ENCODE peak calls at places on chromosomes 6 and 20, in ten cellular contexts. V is fibroblast of the aortic adventitia, C is GM23338, O is hepatocyte, S is brain microvascular endothelial cell, A is A549, N is foreskin fibroblast, X is NB4, T is neural progenitor cell, I is osteoblast. F is an unnamed sample.
A peak's percentile ranks its signal among the peaks of the same experiment; 100 is the strongest.

GRCh38 chr20:41175727-41176330 is 38.5 kb downstream of the PLCG1 start:
- DNase-seq in T (no peak), I (no peak), S (no peak), C (no peak), A (no peak), O (no peak), X (no peak), V (no peak), N (no peak), F (no peak)

GRCh38 chr6:33904050-33904827 is 100.4 kb upstream of the MLN start:
- DNase-seq in S (no peak), I (no peak), V (no peak), C (no peak), N (no peak), T (peak; percentile 38), O (no peak), A (no peak), X (peak; percentile 38), F (no peak)

GRCh38 chr6:142361765-142362540 is 60.1 kb downstream of the ADGRG6 start:
- DNase-seq in C (no peak), I (peak; percentile 57), V (peak; percentile 88), A (peak; percentile 78), S (peak; percentile 58), O (peak; percentile 60), T (no peak), X (no peak), N (peak; percentile 68), F (peak; percentile 83)

GRCh38 chr6:51450248-51450957 is 631.7 kb downstream of the TFAP2B start:
- DNase-seq in S (no peak), V (no peak), I (no peak), N (no peak), T (peak; percentile 10), O (no peak), X (no peak), C (no peak), A (no peak), F (no peak)

GRCh38 chr6:145705561-145705960 is 29.8 kb downstream of the EPM2A start:
- DNase-seq in O (no peak), S (peak; percentile 59), T (no peak), X (peak; percentile 78), N (peak; percentile 48), V (peak; percentile 72), I (no peak), C (no peak), A (no peak), F (peak; percentile 14)

GRCh38 chr20:39534846-39535245 is 572.7 kb downstream of the DHX35 start:
- DNase-seq in V (no peak), I (no peak), N (no peak), X (no peak), A (no peak), T (no peak), C (peak; percentile 11), S (no peak), O (no peak), F (no peak)

GRCh38 chr6:153024401-153025017 is 22.0 kb upstream of the MTRF1L start:
- DNase-seq in N (peak; percentile 30), T (peak; percentile 74), C (peak; percentile 87), S (peak; percentile 71), V (peak; percentile 72), A (peak; percentile 47), O (peak; percentile 78), X (peak; percentile 72), I (no peak), F (no peak)

GRCh38 chr6:19851273-19852089 is 14.3 kb downstream of the ID4 start:
- DNase-seq in A (peak; percentile 72), C (peak; percentile 87), N (peak; percentile 53), O (peak; percentile 84), I (peak; percentile 99), V (peak; percentile 89), T (peak; percentile 82), S (peak; percentile 81), X (peak; percentile 43), F (peak; percentile 64)

GRCh38 chr20:2301164-2301622 is 5.4 kb downstream of the TGM3 start:
- DNase-seq in I (no peak), N (peak; percentile 22), V (no peak), A (peak; percentile 42), T (no peak), S (no peak), O (peak; percentile 55), C (no peak), X (peak; percentile 99), F (no peak)

GRCh38 chr6:72635636-72636035 is 13.8 kb downstream of the KCNQ5 start:
- DNase-seq in A (no peak), S (no peak), C (no peak), O (no peak), X (no peak), I (no peak), N (no peak), T (no peak), V (no peak), F (no peak)

GRCh38 chr6:107179004-107179403 is 63.7 kb upstream of the BEND3 start:
- DNase-seq in O (no peak), S (peak; percentile 27), V (peak; percentile 22), X (peak; percentile 60), A (peak; percentile 24), T (peak; percentile 9), I (no peak), C (peak; percentile 50), N (peak; percentile 10), F (no peak)

GRCh38 chr6:28490191-28490890 is 25.3 kb downstream of the GPX6 start:
- DNase-seq in N (no peak), C (peak; percentile 46), S (peak; percentile 21), V (no peak), I (no peak), X (peak; percentile 22), T (peak; percentile 26), O (peak; percentile 56), A (no peak), F (no peak)

GRCh38 chr20:20549699-20550098 is 162.7 kb downstream of the RALGAPA2 start:
- DNase-seq in A (peak; percentile 17), V (peak; percentile 67), S (peak; percentile 70), X (peak; percentile 33), O (peak; percentile 67), C (no peak), T (no peak), I (no peak), N (no peak), F (peak; percentile 38)

GRCh38 chr20:57448764-57449354 is 57.7 kb downstream of the RBM38 start:
- DNase-seq in O (no peak), S (no peak), C (no peak), V (no peak), T (no peak), A (no peak), N (no peak), X (no peak), I (no peak), F (no peak)
- TF ChIP-seq CTCF in O (no peak), S (no peak), C (no peak), V (no peak), T (no peak), A (no peak), N (no peak), X (no peak), I (no peak), F (no peak)

DNA sequence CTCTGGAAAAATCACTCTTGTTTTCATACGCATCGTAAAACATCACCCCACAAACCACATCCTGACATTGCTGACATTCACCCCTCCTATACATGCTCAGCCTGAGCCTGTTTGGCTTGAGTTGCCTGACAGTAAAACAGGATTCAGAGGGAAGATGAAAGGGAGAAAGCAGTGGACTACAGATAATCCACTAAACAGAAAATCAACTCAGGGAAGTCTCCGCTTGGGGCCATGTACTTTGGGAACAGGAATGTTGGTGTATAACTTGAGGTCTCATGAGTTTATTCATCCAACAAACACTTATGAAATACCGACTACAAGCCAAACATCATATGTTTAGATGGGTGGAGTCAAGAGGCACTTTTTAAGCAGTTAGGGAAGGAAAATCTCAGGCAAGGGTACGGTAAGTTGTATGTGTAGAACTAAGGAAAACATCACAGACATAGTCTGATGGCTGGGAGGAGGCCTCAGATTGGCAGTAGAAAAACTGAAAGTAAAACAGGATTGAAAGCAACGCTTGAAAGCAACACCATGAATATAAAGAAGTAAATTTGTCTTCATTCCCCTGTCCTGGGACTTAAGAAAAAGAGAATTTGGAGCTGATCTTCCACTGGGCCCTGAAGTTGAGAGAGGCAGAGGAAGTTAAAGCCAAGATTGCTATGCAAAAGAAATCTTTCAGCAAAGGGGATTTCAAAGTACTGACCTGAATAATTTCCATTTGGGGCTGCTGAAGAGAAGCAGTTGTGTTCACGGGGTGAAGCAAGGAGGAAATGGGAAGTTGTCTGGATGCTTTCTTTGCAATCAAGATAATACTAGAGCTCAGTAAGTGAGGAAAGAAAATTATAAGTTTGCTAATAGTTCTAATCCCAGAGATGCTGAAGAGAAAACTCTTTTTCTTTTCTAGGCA is 28.8 kb downstream of the PDE7B start:
- DNase-seq in X (peak; percentile 60), T (no peak), O (no peak), C (no peak), N (peak; percentile 65), I (peak; percentile 71), V (peak; percentile 65), A (no peak), S (peak; percentile 80), F (peak; percentile 49)
- H3K4me3 ChIP-seq in X (peak overlapping the region; percentile 8), T (no peak overlapping the region), O (no peak overlapping the region), C (no peak overlapping the region), N (peak overlapping the region; percentile 9), I (peak overlapping the region; percentile 66), V (peak overlapping the region; percentile 52), A (peak overlapping the region; percentile 23), S (peak overlapping the region; percentile 10), F (peak overlapping the region; percentile 22)

GRCh38 chr6:84442241-84442640 is 214.8 kb upstream of the CEP162 start:
- DNase-seq in T (no peak), X (no peak), V (peak; percentile 79), N (peak; percentile 35), A (no peak), C (no peak), O (no peak), I (no peak), S (no peak), F (no peak)
- TF ChIP-seq CTCF in T (no peak), X (no peak), V (no peak), N (no peak), A (no peak), C (no peak), O (no peak), I (no peak), S (no peak), F (no peak)

GRCh38 chr6:37646986-37647764 is 50.5 kb downstream of the MDGA1 start:
- DNase-seq in O (no peak), X (no peak), N (no peak), S (no peak), V (no peak), T (no peak), I (no peak), C (no peak), A (no peak), F (no peak)

GRCh38 chr6:37650071-37650481 is 47.6 kb downstream of the MDGA1 start:
- DNase-seq in N (no peak), O (peak; percentile 56), S (no peak), I (no peak), A (no peak), V (no peak), T (peak; percentile 78), C (peak; percentile 89), X (no peak), F (no peak)

GRCh38 chr6:37646097-37646864 is 51.4 kb downstream of the MDGA1 start:
- DNase-seq in S (no peak), O (no peak), I (no peak), V (no peak), T (no peak), N (no peak), A (no peak), X (no peak), C (no peak), F (no peak)

GRCh38 chr6:37647765-37648085 is 50.0 kb downstream of the MDGA1 start:
- DNase-seq in N (no peak), I (peak; percentile 66), X (no peak), V (no peak), C (no peak), O (no peak), A (no peak), T (no peak), S (no peak), F (no peak)

GRCh38 chr6:37648465-37649330 is 49.0 kb downstream of the MDGA1 start:
- DNase-seq in V (no peak), O (peak; percentile 48), X (no peak), N (no peak), S (no peak), A (no peak), I (peak; percentile 88), C (peak; percentile 98), T (peak; percentile 79), F (no peak)
- H3K4me3 ChIP-seq in V (no peak overlapping the region), O (no peak overlapping the region), X (no peak overlapping the region), N (no peak overlapping the region), S (peak overlapping the region; percentile 5), A (no peak overlapping the region), I (peak overlapping the region; percentile 37), C (peak overlapping the region; percentile 60), T (peak overlapping the region; percentile 24), F (no peak overlapping the region)

F was measured in AG09309.